ENCODE peak calls at places on chromosomes 6 and 20, in seven cellular contexts. M is endothelial cell of umbilical vein, F is neural progenitor cell, S is left lung, U is tibial nerve, T is gastrocnemius medialis, O is cardiac muscle cell. N is an unnamed sample. For H3K9me3, the result is how much of the 10 kb centered on the place peaks cover.

GRCh38 chr6:134240664-134241431 is 77.1 kb downstream of the SGK1 start:
- DNase-seq in O (no peak), U (peak), T (peak), M (no peak), S (peak), F (no peak), N (no peak)

GRCh38 chr6:133916650-133917151 is 27.8 kb downstream of the TCF21 start:
- DNase-seq in M (peak), S (peak), O (peak), F (peak), U (peak), T (peak), N (peak)

GRCh38 chr6:133609404-133610270 is 279.3 kb upstream of the TCF21 start:
- DNase-seq in T (no peak), O (peak), S (no peak), F (no peak), U (no peak), M (peak), N (no peak)

GRCh38 chr6:1821188-1822183 is 211.8 kb downstream of the FOXC1 start:
- DNase-seq in M (peak), S (no peak), F (no peak), O (peak), T (no peak), U (no peak), N (peak)

GRCh38 chr20:46129955-46130481 is 11.9 kb downstream of the CD40 start:
- DNase-seq in S (no peak), O (peak), U (no peak), M (no peak), T (peak), F (no peak), N (no peak)

GRCh38 chr20:63004607-63005211 is 2.1 kb downstream of the BHLHE23 start:
- DNase-seq in S (no peak), M (no peak), T (no peak), O (no peak), F (peak), U (no peak), N (no peak)

GRCh38 chr6:73236147-73236750 is 11.0 kb upstream of the KHDC1L start:
- DNase-seq in U (no peak), T (no peak), F (no peak), O (peak), M (no peak), S (no peak), N (peak)

GRCh38 chr20:8854566-8854965 is 214.3 kb upstream of the PLCB4 start:
- DNase-seq in U (no peak), O (peak), F (peak), T (peak), S (peak), M (peak), N (no peak)

GRCh38 chr6:137571854-137572253 is 77.7 kb upstream of the OLIG3 start:
- DNase-seq in O (peak), U (no peak), F (peak), M (peak), S (no peak), T (no peak), N (peak)

DNA sequence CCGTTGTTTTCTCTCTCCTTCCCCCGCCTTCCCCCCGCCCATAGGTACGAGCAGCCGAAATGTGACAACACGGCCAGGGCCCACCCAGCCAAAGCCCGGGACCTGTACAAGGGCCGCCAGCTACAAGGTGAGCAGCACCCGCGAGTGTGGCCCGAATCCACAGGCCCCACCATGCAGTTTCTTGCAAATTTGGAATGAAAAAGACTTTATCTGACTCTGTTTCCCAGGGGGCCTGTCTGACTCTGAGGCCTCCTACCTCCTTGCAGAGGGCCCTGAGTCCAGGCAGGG is 167.1 kb downstream of the SMOC2 start:
- DNase-seq in F (no peak), T (no peak), M (no peak), S (no peak), O (no peak), U (no peak), N (no peak)
- H3K9me3 ChIP-seq in F (under half), T (under half), M (under half), S (under half), O (under half), U (under half), N (under half)

GRCh38 chr6:159400806-159401205 is 231.6 kb downstream of the FNDC1 start:
- DNase-seq in M (no peak), U (no peak), F (no peak), O (no peak), T (no peak), S (no peak), N (no peak)

GRCh38 chr6:159398633-159399032 is 229.4 kb downstream of the FNDC1 start:
- DNase-seq in M (no peak), S (no peak), U (no peak), F (no peak), T (no peak), O (no peak), N (no peak)

GRCh38 chr6:159395614-159396013 is 226.4 kb downstream of the FNDC1 start:
- DNase-seq in U (no peak), T (no peak), O (no peak), F (no peak), M (no peak), S (no peak), N (no peak)

GRCh38 chr6:159404296-159404695 is 235.1 kb downstream of the FNDC1 start:
- DNase-seq in O (peak), F (no peak), S (no peak), U (no peak), T (no peak), M (no peak), N (no peak)

GRCh38 chr6:159399953-159400352 is 230.8 kb downstream of the FNDC1 start:
- DNase-seq in U (peak), S (no peak), O (no peak), F (no peak), M (no peak), T (no peak), N (no peak)
- H3K9me3 ChIP-seq in U (under half), S (under half), O (under half), F (under half), M (under half), T (under half), N (under half)

DNA sequence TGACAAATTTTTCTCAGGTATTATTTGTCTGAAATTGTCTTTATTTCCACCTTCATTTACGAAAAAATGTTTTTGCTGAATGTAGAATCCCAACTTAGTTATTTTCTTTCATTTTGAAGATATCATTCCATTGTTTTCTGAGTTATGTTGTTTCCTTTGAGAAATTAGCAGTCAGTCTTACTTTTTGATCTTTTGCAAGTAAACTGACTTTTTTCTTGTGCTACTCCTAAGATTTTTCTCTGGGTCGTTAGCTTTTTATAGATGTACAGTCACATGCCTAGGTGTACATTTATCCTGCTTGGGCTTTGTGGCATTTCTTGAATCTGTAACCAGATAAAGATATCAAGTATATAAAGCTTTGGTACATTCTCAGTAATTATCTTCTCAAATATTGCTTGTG is 29.6 kb upstream of the ASIP start:
- DNase-seq in S (no peak), M (no peak), T (no peak), U (no peak), O (no peak), F (no peak), N (no peak)
- H3K9me3 ChIP-seq in S (under half), M (under half), T (under half), U (under half), O (under half), F (under half), N (under half)

GRCh38 chr6:165096868-165097267 is 212.5 kb downstream of the C6orf118 start:
- DNase-seq in F (no peak), S (no peak), T (no peak), O (no peak), U (no peak), M (no peak), N (no peak)
- H3K9me3 ChIP-seq in F (under half), S (under half), T (under half), O (under half), U (under half), M (under half), N (under half)

DNA sequence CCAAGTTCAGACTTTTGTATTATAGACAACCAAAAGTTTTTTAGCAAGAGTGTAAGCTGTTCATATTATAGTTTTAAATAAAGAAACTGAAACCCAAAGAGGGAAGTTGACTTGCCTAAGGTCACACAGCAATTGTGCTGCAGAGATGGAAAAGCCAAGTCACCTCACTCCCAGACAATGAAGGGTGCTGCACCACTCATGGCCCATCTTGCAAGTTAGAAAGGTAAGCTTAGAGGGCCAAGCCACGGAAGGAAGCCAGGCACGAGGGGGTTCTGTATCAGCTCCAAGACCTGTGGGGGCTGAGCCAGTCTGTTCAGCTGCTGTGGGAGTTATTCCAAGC is 860 bp downstream of the DEFB124 start:
- DNase-seq in T (no peak), O (no peak), M (no peak), F (no peak), U (no peak), S (no peak), N (no peak)
- H3K9me3 ChIP-seq in T (under half), O (under half), M (under half), F (under half), U (under half), S (under half), N (under half)

GRCh38 chr20:31239139-31239538 is 18.3 kb upstream of the DEFB115 start:
- DNase-seq in F (no peak), M (no peak), O (no peak), T (no peak), S (no peak), U (no peak), N (no peak)
- H3K9me3 ChIP-seq in F (half or more), M (half or more), O (under half), T (under half), S (under half), U (under half), N (under half)

DNA sequence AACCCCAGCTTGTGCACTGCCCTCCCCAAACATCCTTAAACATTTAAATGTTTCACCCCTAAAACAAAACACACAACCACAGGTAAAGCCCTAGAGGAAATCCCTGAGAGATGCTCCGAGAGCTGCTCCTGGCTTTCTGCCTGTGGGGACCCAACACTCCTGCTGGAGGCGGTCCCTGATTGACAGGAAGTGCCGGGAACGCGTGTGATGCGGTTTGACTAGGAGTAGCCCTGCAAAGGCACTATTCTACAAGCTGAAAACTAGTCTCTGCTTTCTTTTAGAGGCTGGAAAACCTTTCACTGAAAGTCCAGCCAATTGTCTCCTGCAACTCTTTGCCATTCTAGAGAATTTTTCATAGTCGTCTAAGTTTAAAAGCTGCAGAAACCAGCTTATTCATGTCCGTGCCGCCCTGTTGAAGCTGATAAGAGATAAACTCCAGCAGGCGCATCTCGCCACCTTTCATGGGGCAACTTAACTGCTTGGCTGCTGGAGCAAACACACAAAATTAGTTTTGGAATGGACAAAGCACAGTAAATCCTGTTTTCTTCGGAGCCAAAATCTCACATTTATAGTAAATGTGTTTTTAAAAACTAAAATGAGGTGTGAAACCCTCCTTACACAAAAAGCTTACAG is 47.1 kb downstream of the DACT2 start:
- DNase-seq in M (no peak), U (no peak), T (no peak), F (peak), O (peak), S (no peak), N (peak)
- H3K9me3 ChIP-seq in M (under half), U (under half), T (under half), F (under half), O (under half), S (under half), N (under half)

N was measured in trophoblast cell.